ENCODE peak calls at places on chromosomes 1 and 21, in four cellular contexts. One of them, this sample, is unnamed.

GRCh38 chr21:42463861-42464515 is 32.0 kb downstream of the RSPH1 start:
- DNase-seq in T-cell: peak
- DNase-seq in neural progenitor cell: no peak
- DNase-seq in 8988T: no peak
- DNase-seq in this sample: no peak

GRCh38 chr1:58823481-58824010 is 39.7 kb upstream of the JUN start:
- DNase-seq in T-cell: no peak
- DNase-seq in neural progenitor cell: no peak
- DNase-seq in 8988T: no peak
- DNase-seq in this sample: peak

GRCh38 chr1:160550572-160551034 is 27.5 kb upstream of the SLAMF6 start:
- DNase-seq in T-cell: peak
- DNase-seq in neural progenitor cell: peak
- DNase-seq in 8988T: no peak
- DNase-seq in this sample: no peak

GRCh38 chr1:245001252-245001651 is 136.9 kb upstream of the HNRNPU start:
- DNase-seq in T-cell: no peak
- DNase-seq in neural progenitor cell: no peak
- DNase-seq in 8988T: no peak
- DNase-seq in this sample: no peak

GRCh38 chr1:82225407-82226197 is 424.9 kb downstream of the ADGRL2 start:
- DNase-seq in T-cell: no peak
- DNase-seq in neural progenitor cell: no peak
- DNase-seq in 8988T: no peak
- DNase-seq in this sample: no peak

GRCh38 chr1:197814306-197814705 is 39.0 kb upstream of the DENND1B start:
- DNase-seq in T-cell: no peak
- DNase-seq in neural progenitor cell: no peak
- DNase-seq in 8988T: no peak
- DNase-seq in this sample: no peak

GRCh38 chr1:17438977-17439249 is 564 bp downstream of the RCC2 start:
- DNase-seq in T-cell: no peak
- DNase-seq in neural progenitor cell: no peak
- DNase-seq in 8988T: no peak
- DNase-seq in this sample: no peak

GRCh38 chr1:61523219-61523618 is 201.7 kb downstream of the TM2D1 start:
- DNase-seq in T-cell: no peak
- DNase-seq in neural progenitor cell: no peak
- DNase-seq in 8988T: no peak
- DNase-seq in this sample: no peak

GRCh38 chr1:112544753-112545152 is 36.0 kb downstream of the WNT2B start:
- DNase-seq in T-cell: no peak
- DNase-seq in neural progenitor cell: no peak
- DNase-seq in 8988T: no peak
- DNase-seq in this sample: no peak

GRCh38 chr1:89855413-89856123 is 34.7 kb downstream of the LRRC8D start:
- DNase-seq in T-cell: no peak
- DNase-seq in neural progenitor cell: no peak
- DNase-seq in 8988T: no peak
- DNase-seq in this sample: no peak

GRCh38 chr1:38097256-38097655 is 50.7 kb upstream of the POU3F1 start:
- DNase-seq in T-cell: no peak
- DNase-seq in neural progenitor cell: no peak
- DNase-seq in 8988T: no peak
- DNase-seq in this sample: no peak

GRCh38 chr1:240967070-240967724 is 355.2 kb upstream of the GREM2 start:
- DNase-seq in T-cell: no peak
- DNase-seq in neural progenitor cell: peak
- DNase-seq in 8988T: no peak
- DNase-seq in this sample: no peak

GRCh38 chr1:27789511-27790154 is 16.6 kb downstream of the STX12 start:
- DNase-seq in T-cell: no peak
- DNase-seq in neural progenitor cell: no peak
- DNase-seq in 8988T: no peak
- DNase-seq in this sample: no peak

GRCh38 chr1:21046132-21046531 is 130.6 kb downstream of the EIF4G3 start:
- DNase-seq in T-cell: no peak
- DNase-seq in neural progenitor cell: no peak
- DNase-seq in 8988T: no peak
- DNase-seq in this sample: no peak

GRCh38 chr1:20834780-20835179 is 47.7 kb upstream of the HP1BP3 start:
- DNase-seq in T-cell: no peak
- DNase-seq in neural progenitor cell: no peak
- DNase-seq in 8988T: no peak
- DNase-seq in this sample: no peak

GRCh38 chr1:155226910-155227260 is 18.4 kb downstream of the MTX1 start:
- DNase-seq in T-cell: no peak
- DNase-seq in neural progenitor cell: peak
- DNase-seq in 8988T: no peak
- DNase-seq in this sample: no peak

GRCh38 chr21:28215214-28215954 is 777.3 kb downstream of the LTN1 start:
- DNase-seq in T-cell: no peak
- DNase-seq in neural progenitor cell: no peak
- DNase-seq in 8988T: no peak
- DNase-seq in this sample: no peak

GRCh38 chr1:20896824-20897223 is 109.7 kb upstream of the HP1BP3 start:
- DNase-seq in T-cell: no peak
- DNase-seq in neural progenitor cell: no peak
- DNase-seq in 8988T: no peak
- DNase-seq in this sample: peak

GRCh38 chr1:23557471-23558124 is 1.7 kb downstream of the ID3 start:
- DNase-seq in T-cell: no peak
- DNase-seq in neural progenitor cell: no peak
- DNase-seq in 8988T: no peak
- DNase-seq in this sample: no peak